ENCODE peak calls at places on chromosomes 4 and X, in five cellular contexts. B is HEK293T, H is HepG2, F is GM12878, O is K562. E is an unnamed sample.

GRCh38 chr4:176492648-176493302 is 173.0 kb downstream of the SPCS3 start:
- DNase-seq in B (no peak), H (no peak), F (peak; percentile 77), O (no peak), E (no peak)

GRCh38 chr4:40811886-40812857 is 62.4 kb downstream of the NSUN7 start:
- DNase-seq in B (no peak), H (no peak), F (no peak), O (no peak), E (no peak)

GRCh38 chr4:61204353-61204752 is 4.2 kb downstream of the ADGRL3 start:
- DNase-seq in B (peak; percentile 12), H (peak; percentile 51), F (no peak), O (no peak), E (no peak)

GRCh38 chr4:68599150-68599549 is 23.0 kb upstream of the UGT2B17 start:
- DNase-seq in B (no peak), H (peak; percentile 57), F (no peak), O (no peak), E (no peak)

GRCh38 chr4:15352508-15352907 is 75.3 kb upstream of the C1QTNF7 start:
- DNase-seq in B (no peak), H (no peak), F (no peak), O (no peak), E (no peak)

GRCh38 chr4:53505947-53506346 is 85.3 kb downstream of the LNX1 start:
- DNase-seq in B (no peak), H (no peak), F (no peak), O (no peak), E (no peak)

GRCh38 chr4:165461176-165461835 is 82.5 kb downstream of the CPE start:
- DNase-seq in B (no peak), H (peak; percentile 54), F (no peak), O (no peak), E (no peak)

GRCh38 chrX:129540725-129541184 is 696 bp downstream of the OCRL start:
- DNase-seq in B (peak; percentile 34), H (peak; percentile 12), F (no peak), O (no peak), E (no peak)

GRCh38 chr4:121791481-121791880 is 9.6 kb upstream of the EXOSC9 start:
- DNase-seq in B (no peak), H (no peak), F (no peak), O (no peak), E (no peak)

GRCh38 chr4:28313729-28314713 is 1453.4 kb downstream of the STIM2 start:
- DNase-seq in B (no peak), H (no peak), F (no peak), O (no peak), E (no peak)

GRCh38 chr4:121182296-121182695 is 18.2 kb upstream of the TNIP3 start:
- DNase-seq in B (no peak), H (no peak), F (no peak), O (no peak), E (no peak)

GRCh38 chr4:167868163-167868562 is 224.2 kb upstream of the ANXA10 start:
- DNase-seq in B (no peak), H (no peak), F (no peak), O (no peak), E (no peak)

DNA sequence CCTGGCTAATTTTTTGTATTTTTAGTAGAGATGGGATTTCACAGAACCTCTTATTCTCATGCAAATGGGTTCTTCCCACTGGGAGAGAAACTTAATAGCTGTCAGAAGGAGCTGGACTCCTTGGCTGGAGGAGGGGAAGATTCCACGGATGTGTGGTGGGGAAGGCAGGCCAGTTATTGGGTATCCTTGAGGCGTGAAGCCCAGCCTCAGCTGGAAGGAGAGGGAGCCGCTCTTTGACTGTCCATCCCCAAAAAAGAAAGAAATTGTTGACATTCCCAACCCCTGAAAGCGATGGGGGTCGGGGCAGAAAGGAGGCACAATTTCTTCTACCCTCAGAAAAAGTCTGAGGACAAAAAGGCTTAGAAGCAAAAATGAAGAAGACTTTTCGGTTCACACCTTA is 983.1 kb upstream of the PABPC4L start:
- DNase-seq in B (no peak), H (no peak), F (no peak), O (no peak), E (no peak)
- TF ChIP-seq FOXM1 in B (no peak), H (no peak), F (no peak), O (no peak), E (no peak)

GRCh38 chr4:180190382-180190781 is 2052.8 kb upstream of the TENM3 start:
- DNase-seq in B (no peak), H (no peak), F (peak; percentile 48), O (no peak), E (no peak)
- TF ChIP-seq FOXM1 in B (no peak), H (no peak), F (no peak), O (no peak), E (no peak)

DNA sequence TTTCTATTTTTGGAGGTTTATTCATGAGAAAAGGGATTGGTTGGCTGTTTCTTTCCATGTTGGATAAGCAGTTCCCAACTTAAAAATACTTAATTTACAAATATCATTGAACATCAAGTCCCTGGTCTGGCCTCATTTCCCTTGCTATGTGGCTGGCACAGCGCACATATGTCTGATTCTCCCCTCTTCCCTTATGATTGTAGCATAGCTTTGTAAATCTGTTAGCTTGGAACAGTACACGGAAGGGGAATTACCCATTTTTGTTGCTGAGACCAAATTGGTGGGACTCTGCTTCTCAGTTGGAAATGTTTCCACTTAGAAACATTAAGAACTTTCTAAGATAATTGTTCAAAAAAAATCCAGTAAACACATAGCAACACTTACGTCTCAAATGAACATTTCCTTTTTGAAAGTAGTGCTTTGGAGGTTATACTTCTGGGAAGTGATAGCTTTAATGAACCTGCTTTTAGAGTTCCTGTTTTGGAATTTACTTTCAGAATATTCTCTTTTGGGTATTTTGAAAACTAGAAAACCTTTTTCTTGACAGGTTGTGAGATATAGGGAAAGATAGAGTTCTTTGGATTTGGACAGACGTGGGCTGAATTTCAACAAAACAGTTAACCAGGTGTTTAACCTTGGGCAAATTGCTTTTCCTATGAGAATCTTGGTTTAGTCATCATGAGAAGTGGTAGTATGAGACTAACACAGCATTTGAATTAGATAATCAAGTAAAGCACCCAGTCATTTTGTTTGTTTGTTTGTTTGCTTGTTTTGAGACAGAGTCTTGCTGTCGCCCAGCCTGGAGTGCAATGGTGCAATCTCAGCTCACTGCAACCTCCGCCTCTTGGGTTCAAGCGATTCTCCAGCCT is 47.3 kb downstream of the STIM2 start:
- DNase-seq in B (no peak), H (no peak), F (no peak), O (no peak), E (no peak)
- TF ChIP-seq FOXM1 in B (no peak), H (no peak), F (no peak), O (no peak), E (no peak)

GRCh38 chr4:105022811-105023667 is 123.6 kb upstream of the TET2 start:
- DNase-seq in B (no peak), H (no peak), F (no peak), O (no peak), E (no peak)
- TF ChIP-seq FOXM1 in B (no peak), H (no peak), F (no peak), O (no peak), E (no peak)

DNA sequence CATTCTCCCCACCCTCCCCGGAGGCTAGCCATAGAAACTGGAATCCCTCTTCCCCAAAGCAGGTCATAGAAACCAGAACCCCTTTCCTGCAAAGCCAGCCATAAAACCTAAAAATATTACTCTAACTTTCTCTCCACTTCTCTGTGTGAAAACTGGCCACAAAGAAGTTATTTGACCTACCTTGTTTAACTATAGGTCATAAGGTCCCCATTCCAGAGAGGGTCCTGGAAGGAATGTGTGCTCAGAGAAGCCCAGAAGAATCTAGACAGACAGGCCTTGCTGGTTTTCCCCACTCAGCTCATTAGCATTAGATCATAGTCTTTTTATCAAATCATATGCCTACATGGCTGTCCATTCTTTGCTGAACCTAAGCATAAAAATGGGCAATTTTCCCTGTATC is 52.8 kb upstream of the TEX13A start:
- DNase-seq in B (no peak), H (no peak), F (no peak), O (no peak), E (no peak)
- TF ChIP-seq FOXM1 in B (no peak), H (no peak), F (no peak), O (no peak), E (no peak)

GRCh38 chr4:128604840-128605239 is 204.7 kb upstream of the JADE1 start:
- DNase-seq in B (no peak), H (no peak), F (no peak), O (no peak), E (no peak)
- TF ChIP-seq FOXM1 in B (no peak), H (no peak), F (no peak), O (no peak), E (no peak)